ENCODE peak calls at places on chromosomes 4 and X, in eight cellular contexts. A is stomach, G is mammary epithelial cell, Q is hepatocyte, R is left ventricle myocardium inferior, L is colonic mucosa, H is adrenal gland, B is body of pancreas. C is an unnamed sample. For H3K36me3, the result is how much of the 10 kb centered on the place peaks cover.

GRCh38 chrX:1002611-1003010 is 209.8 kb downstream of the CRLF2 start:
- DNase-seq in A (no peak), G (no peak), Q (no peak), R (no peak), L (no peak), H (no peak), B (no peak), C (no peak)

GRCh38 chrX:71067727-71068051 is 445 bp downstream of the SNX12 start:
- DNase-seq in A (no peak), G (no peak), Q (no peak), R (no peak), L (no peak), H (no peak), B (no peak), C (no peak)

GRCh38 chrX:135982860-135983259 is 2.4 kb upstream of the SLC9A6 start:
- DNase-seq in A (no peak), G (no peak), Q (no peak), R (no peak), L (no peak), H (no peak), B (no peak), C (peak)

GRCh38 chr4:159719531-159719930 is 616.7 kb downstream of the RAPGEF2 start:
- DNase-seq in A (no peak), G (no peak), Q (no peak), R (no peak), L (no peak), H (no peak), B (no peak), C (no peak)

GRCh38 chrX:52271212-52271611 is 86.5 kb downstream of the MAGED4 start:
- DNase-seq in A (no peak), G (peak), Q (peak), R (no peak), L (no peak), H (no peak), B (peak), C (peak)

GRCh38 chr4:2792711-2793577 is at the start of gene SH3BP2:
- DNase-seq in A (peak), G (peak), Q (peak), R (peak), L (peak), H (peak), B (peak), C (peak)

GRCh38 chrX:49291615-49292337 is 11.7 kb upstream of the GAGE10 start:
- DNase-seq in A (peak), G (peak), Q (peak), R (peak), L (peak), H (peak), B (peak), C (peak)

GRCh38 chr4:20019310-20020015 is 232.2 kb upstream of the SLIT2 start:
- DNase-seq in A (no peak), G (no peak), Q (no peak), R (no peak), L (no peak), H (no peak), B (no peak), C (peak)

DNA sequence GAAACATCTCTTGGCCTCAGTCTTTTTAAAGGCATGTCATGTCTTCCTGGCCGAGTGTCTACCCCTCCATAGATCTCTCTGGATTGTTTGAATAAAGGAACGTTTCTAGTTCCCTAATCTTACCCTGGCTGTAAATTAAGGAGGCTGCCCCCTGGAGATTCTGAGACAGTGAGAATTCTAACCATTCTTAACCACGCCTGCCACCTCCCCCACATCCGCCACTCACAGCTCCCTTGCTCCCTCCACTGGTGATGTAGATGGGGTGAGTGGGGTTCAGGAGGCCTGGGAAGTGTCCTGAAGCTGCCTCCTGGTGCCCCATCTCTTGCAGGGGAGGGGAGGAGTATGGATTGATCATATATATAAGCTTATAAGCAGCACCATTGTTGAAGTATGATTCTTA is 48.0 kb upstream of the TRIM2 start:
- DNase-seq in A (no peak), G (no peak), Q (no peak), R (no peak), L (no peak), H (no peak), B (no peak), C (no peak)
- TF ChIP-seq CTCF in A (no peak), G (no peak), Q (no peak), R (no peak), L (no peak), H (no peak), B (no peak), C (no peak)

GRCh38 chrX:134177527-134177926 is 59.5 kb upstream of the CCDC160 start:
- DNase-seq in A (no peak), G (no peak), Q (no peak), R (no peak), L (no peak), H (no peak), B (no peak), C (no peak)

GRCh38 chrX:134183665-134184064 is 53.3 kb upstream of the CCDC160 start:
- DNase-seq in A (no peak), G (no peak), Q (no peak), R (no peak), L (no peak), H (no peak), B (no peak), C (no peak)

GRCh38 chrX:134181261-134181660 is 55.7 kb upstream of the CCDC160 start:
- DNase-seq in A (no peak), G (no peak), Q (no peak), R (no peak), L (no peak), H (no peak), B (no peak), C (no peak)

GRCh38 chrX:134184936-134185335 is 52.0 kb upstream of the CCDC160 start:
- DNase-seq in A (no peak), G (no peak), Q (no peak), R (no peak), L (no peak), H (no peak), B (no peak), C (no peak)

GRCh38 chrX:134180566-134180965 is 56.4 kb upstream of the CCDC160 start:
- DNase-seq in A (no peak), G (no peak), Q (no peak), R (no peak), L (no peak), H (no peak), B (no peak), C (no peak)
- H3K4me3 ChIP-seq in A (no peak), G (no peak), Q (no peak), R (no peak), L (no peak), H (no peak), B (no peak), C (no peak)

DNA sequence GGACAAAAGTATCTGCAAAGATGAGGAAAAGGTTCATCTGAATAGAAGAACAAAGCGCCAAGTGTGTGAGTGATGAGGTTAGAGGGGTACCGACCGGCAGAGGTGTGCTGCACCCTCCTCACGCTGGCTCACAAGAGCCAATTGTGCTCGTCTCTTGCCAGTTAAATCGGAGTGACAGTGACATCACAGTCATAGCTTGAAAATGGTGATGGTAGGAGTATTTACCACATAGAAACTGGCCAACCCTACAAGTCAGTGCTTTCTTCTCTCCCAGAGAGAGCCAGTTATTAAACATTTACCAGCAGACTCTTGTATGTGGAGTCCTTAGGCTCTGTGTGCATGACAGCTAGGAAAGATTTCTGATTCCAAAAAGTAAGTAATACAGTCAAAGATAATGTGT is 32.4 kb downstream of the CLDN22 start:
- DNase-seq in A (no peak), G (no peak), Q (no peak), R (no peak), L (no peak), H (no peak), B (no peak), C (no peak)
- H3K36me3 ChIP-seq in A (half or more), G (under half), Q (under half), R (half or more), L (under half), H (under half), B (under half), C (under half)

GRCh38 chr4:165873298-165874071 is 448 bp downstream of the TLL1 start:
- DNase-seq in A (peak), G (peak), Q (peak), R (peak), L (peak), H (peak), B (peak), C (peak)
- TF ChIP-seq CTCF in A (no peak), G (no peak), Q (no peak), R (no peak), L (no peak), H (no peak), B (no peak), C (no peak)

GRCh38 chr4:67700874-67701850 is at the start of gene UBA6:
- DNase-seq in A (peak), G (peak), Q (peak), R (peak), L (peak), H (peak), B (peak), C (peak)

GRCh38 chr4:67704843-67705242 is 3.9 kb upstream of the UBA6 start:
- DNase-seq in A (no peak), G (no peak), Q (no peak), R (no peak), L (no peak), H (no peak), B (no peak), C (no peak)

GRCh38 chr4:67700119-67700873 is 659 bp downstream of the UBA6 start:
- DNase-seq in A (no peak), G (no peak), Q (no peak), R (no peak), L (no peak), H (no peak), B (no peak), C (peak)

GRCh38 chr4:67699603-67700002 is 1.4 kb downstream of the UBA6 start:
- DNase-seq in A (no peak), G (no peak), Q (no peak), R (no peak), L (no peak), H (no peak), B (no peak), C (no peak)

DNA sequence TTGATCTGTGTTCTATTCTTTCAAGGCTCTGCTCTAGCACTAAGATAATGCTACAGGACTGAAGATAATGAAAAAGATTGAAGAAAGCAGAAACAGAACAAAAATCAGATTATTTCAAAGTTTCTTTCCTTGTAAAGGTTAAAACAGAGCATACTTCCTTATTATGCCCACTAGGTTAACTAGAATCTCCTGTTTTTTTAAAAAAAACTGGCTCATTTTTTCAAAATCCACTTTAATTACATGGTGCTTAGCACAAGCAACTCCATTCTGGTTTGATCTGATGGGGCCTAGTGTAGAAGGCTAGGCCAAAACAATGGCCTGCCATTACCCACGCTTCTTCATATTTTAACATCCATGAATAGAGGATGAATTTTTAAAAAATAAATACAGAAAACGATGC is 1.2 kb upstream of the UBA6 start:
- DNase-seq in A (no peak), G (no peak), Q (no peak), R (no peak), L (no peak), H (no peak), B (no peak), C (no peak)
- H3K4me3 ChIP-seq in A (peak), G (peak), Q (peak), R (peak), L (no peak), H (no peak), B (no peak), C (no peak)

DNA sequence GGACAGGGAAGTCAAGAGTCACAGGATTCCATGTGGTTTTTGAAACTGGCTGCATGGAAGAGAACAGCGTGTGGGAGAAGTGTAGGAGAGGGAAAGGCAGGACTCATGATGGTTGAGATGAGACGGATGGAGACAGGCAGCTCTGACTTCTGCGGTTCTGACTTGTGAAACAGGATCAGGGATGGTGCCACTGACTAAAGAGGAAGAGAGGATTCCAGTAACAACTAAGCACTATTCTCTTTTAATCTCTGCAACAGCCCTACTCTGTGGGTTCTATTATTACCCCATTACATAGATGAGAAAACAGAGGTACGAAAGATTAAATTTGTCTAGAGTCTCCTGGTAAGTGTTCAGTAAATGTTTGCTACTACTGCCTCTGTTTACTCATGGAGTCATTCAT is 156.3 kb downstream of the CBR4 start:
- DNase-seq in A (no peak), G (no peak), Q (no peak), R (no peak), L (no peak), H (no peak), B (no peak), C (no peak)
- H3K36me3 ChIP-seq in A (under half), G (under half), Q (under half), R (under half), L (under half), H (under half), B (under half), C (under half)

GRCh38 chr4:17939061-17939460 is 82.5 kb downstream of the LCORL start:
- DNase-seq in A (no peak), G (no peak), Q (no peak), R (no peak), L (no peak), H (no peak), B (no peak), C (no peak)

GRCh38 chr4:17932041-17932440 is 89.5 kb downstream of the LCORL start:
- DNase-seq in A (no peak), G (peak), Q (no peak), R (no peak), L (no peak), H (no peak), B (no peak), C (peak)

GRCh38 chr4:17934286-17934685 is 87.3 kb downstream of the LCORL start:
- DNase-seq in A (no peak), G (no peak), Q (no peak), R (no peak), L (no peak), H (no peak), B (no peak), C (peak)
- TF ChIP-seq CTCF in A (no peak), G (peak), Q (peak), R (no peak), L (no peak), H (peak), B (no peak), C (no peak)